ENCODE peak calls at places on chromosome 11, in four cellular contexts. X is left ventricle myocardium inferior, S is fibroblast of lung, P is IMR-90. F is an unnamed sample.

GRCh38 chr11:8382436-8383053 is 118.9 kb upstream of the LMO1 start:
- DNase-seq in X (no peak), S (peak), P (peak), F (peak)

GRCh38 chr11:128400382-128401203 is 186.8 kb downstream of the ETS1 start:
- DNase-seq in X (no peak), S (peak), P (peak), F (no peak)

GRCh38 chr11:120908521-120909181 is 115.3 kb upstream of the TBCEL start:
- DNase-seq in X (no peak), S (no peak), P (no peak), F (no peak)

GRCh38 chr11:114179234-114179941 is 116.8 kb upstream of the NNMT start:
- DNase-seq in X (peak), S (peak), P (no peak), F (peak)

GRCh38 chr11:122115520-122116343 is at the start of gene BLID:
- DNase-seq in X (peak), S (peak), P (peak), F (peak)

GRCh38 chr11:64268028-64268686 is 16.3 kb downstream of the BAD start:
- DNase-seq in X (no peak), S (no peak), P (no peak), F (no peak)

GRCh38 chr11:109734602-109735001 is 312.6 kb downstream of the C11orf87 start:
- DNase-seq in X (no peak), S (no peak), P (peak), F (no peak)

GRCh38 chr11:93541884-93542752 is 1.1 kb downstream of the SMCO4 start:
- DNase-seq in X (peak), S (peak), P (peak), F (peak)

GRCh38 chr11:116925050-116925449 is 87.6 kb upstream of the APOA1 start:
- DNase-seq in X (no peak), S (no peak), P (no peak), F (no peak)

GRCh38 chr11:33615751-33616150 is 84.9 kb downstream of the C11orf91 start:
- DNase-seq in X (no peak), S (no peak), P (no peak), F (no peak)

GRCh38 chr11:3807856-3808845 is at the start of gene PGAP2:
- DNase-seq in X (peak), S (peak), P (peak), F (peak)

GRCh38 chr11:110190885-110191284 is 97.7 kb downstream of the ZC3H12C start:
- DNase-seq in X (no peak), S (no peak), P (no peak), F (no peak)

GRCh38 chr11:35675901-35676610 is 13.5 kb downstream of the TRIM44 start:
- DNase-seq in X (no peak), S (peak), P (peak), F (no peak)

GRCh38 chr11:32081129-32081641 is 9.7 kb upstream of the RCN1 start:
- DNase-seq in X (peak), S (peak), P (peak), F (no peak)

GRCh38 chr11:67153971-67154370 is 34.9 kb downstream of the KDM2A start:
- DNase-seq in X (no peak), S (no peak), P (no peak), F (no peak)
- H3K27ac ChIP-seq in X (no peak), S (no peak), P (no peak), F (no peak)

GRCh38 chr11:62648185-62648966 is 2.0 kb upstream of the GANAB start:
- DNase-seq in X (no peak), S (no peak), P (no peak), F (no peak)

GRCh38 chr11:62647609-62648005 is 1.2 kb upstream of the GANAB start:
- DNase-seq in X (no peak), S (no peak), P (no peak), F (no peak)

GRCh38 chr11:62645660-62645933 is 816 bp downstream of the GANAB start:
- DNase-seq in X (no peak), S (no peak), P (no peak), F (no peak)

GRCh38 chr11:62645934-62646824 is at the start of gene GANAB:
- DNase-seq in X (peak), S (peak), P (peak), F (peak)

GRCh38 chr11:62646825-62647608 is 604 bp upstream of the GANAB start:
- DNase-seq in X (no peak), S (no peak), P (no peak), F (no peak)
- H3K4me3 ChIP-seq in X (peak), S (peak), P (no peak), F (no peak)

GRCh38 chr11:119371778-119372182 is 9.7 kb downstream of the USP2 start:
- DNase-seq in X (no peak), S (no peak), P (no peak), F (peak)
- TF ChIP-seq CTCF in X (peak), S (no peak), P (peak), F (no peak)

DNA sequence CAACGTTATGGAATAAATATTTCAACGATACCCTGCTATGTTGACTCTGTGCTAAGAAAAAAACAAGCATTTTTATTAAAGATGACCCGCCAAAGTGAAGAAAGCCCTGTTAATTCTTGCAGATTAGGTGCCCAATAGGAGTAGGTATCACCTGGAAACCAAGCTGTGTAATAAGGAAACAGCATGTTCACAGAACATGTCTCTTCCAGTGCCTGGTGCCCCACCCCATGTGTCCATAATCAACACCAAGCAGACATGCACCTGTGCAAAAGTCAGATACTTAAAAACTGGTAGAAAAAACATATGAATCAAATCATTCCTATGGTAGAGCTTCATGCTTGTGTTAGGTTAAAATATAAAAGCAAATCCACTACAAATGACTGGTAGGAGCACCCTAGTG is 327.1 kb downstream of the SHANK2 start:
- DNase-seq in X (no peak), S (no peak), P (no peak), F (no peak)
- H3K27ac ChIP-seq in X (no peak), S (no peak), P (no peak), F (no peak)

GRCh38 chr11:69985654-69986420 is 92.3 kb upstream of the ANO1 start:
- DNase-seq in X (no peak), S (no peak), P (no peak), F (peak)
- H3K4me3 ChIP-seq in X (peak), S (no peak), P (peak), F (peak)

GRCh38 chr11:73404048-73404447 is 27.8 kb downstream of the RELT start:
- DNase-seq in X (peak), S (peak), P (peak), F (no peak)
- TF ChIP-seq CTCF in X (peak), S (peak), P (peak), F (peak)

DNA sequence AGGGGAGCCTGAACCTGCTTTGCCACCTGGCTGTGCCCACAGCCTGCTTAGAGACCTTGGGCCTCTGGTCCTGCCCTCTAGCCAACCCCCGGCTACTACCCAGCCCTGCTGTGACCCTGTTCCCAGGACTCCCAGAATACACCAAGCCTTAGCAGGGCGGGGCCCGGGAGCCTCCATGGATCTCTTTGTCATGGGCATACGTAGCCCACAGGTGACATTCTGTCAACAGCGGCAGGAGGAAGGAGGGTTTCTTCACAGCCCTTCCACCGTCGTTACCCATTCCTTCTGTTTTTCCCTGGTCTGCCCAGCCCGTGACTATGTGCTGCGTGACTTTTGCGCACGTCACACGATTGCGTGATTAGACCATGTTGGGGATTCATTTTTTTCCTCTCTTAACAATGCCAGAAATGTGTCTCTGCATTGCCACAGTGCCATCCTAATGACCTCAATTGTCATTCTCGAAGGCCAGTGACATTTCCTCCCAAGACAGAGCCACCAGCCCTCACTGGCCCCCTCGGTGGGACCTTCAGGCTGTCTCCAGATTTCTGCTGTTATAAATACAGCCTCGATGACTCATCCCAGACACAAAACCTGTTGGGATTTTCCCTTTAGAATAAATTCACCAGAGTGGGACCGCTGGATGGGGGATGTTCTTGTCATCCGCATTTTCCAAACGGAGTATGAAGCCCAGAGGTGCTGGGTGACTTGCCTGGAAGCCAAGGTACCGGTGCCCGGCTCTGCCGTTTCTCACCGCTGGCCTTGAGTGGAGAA is 9.0 kb downstream of the SYT12 start:
- DNase-seq in X (no peak), S (peak), P (peak), F (no peak)
- H3K27ac ChIP-seq in X (no peak), S (no peak), P (no peak), F (no peak)

GRCh38 chr11:65556470-65557279 is 1.5 kb downstream of the LTBP3 start:
- DNase-seq in X (no peak), S (no peak), P (no peak), F (no peak)

GRCh38 chr11:65557280-65558001 is 718 bp downstream of the LTBP3 start:
- DNase-seq in X (no peak), S (peak), P (no peak), F (no peak)

GRCh38 chr11:65554057-65554818 is 3.9 kb downstream of the LTBP3 start:
- DNase-seq in X (no peak), S (no peak), P (no peak), F (no peak)

GRCh38 chr11:65554842-65555395 is 3.2 kb downstream of the LTBP3 start:
- DNase-seq in X (no peak), S (no peak), P (no peak), F (no peak)

GRCh38 chr11:65555693-65556231 is 2.4 kb downstream of the LTBP3 start:
- DNase-seq in X (peak), S (peak), P (peak), F (no peak)
- H3K4me3 ChIP-seq in X (peak), S (peak), P (no peak), F (no peak)

F was measured in upper lobe of right lung.